ENCODE peak calls at places on chromosomes 7 and 10, in five cellular contexts. D, M, N, H and T are unnamed samples.
A peak's percentile ranks its signal among the peaks of the same experiment; 100 is the strongest.

GRCh38 chr10:119296703-119297102 is 89.3 kb downstream of the GRK5 start:
- DNase-seq in H (no peak), M (no peak), D (no peak), N (no peak), T (no peak)

GRCh38 chr10:108836362-108836761 is 1086.9 kb downstream of the XPNPEP1 start:
- DNase-seq in M (no peak), D (no peak), N (no peak), H (no peak), T (no peak)

GRCh38 chr7:57177856-57178767 is 45.9 kb upstream of the ZNF479 start:
- DNase-seq in M (no peak), H (no peak), N (no peak), D (no peak), T (no peak)

GRCh38 chr10:31723074-31723750 is 205.4 kb downstream of the ARHGAP12 start:
- DNase-seq in M (no peak), N (no peak), D (no peak), H (no peak), T (no peak)

GRCh38 chr10:14448197-14448763 is 117.6 kb upstream of the FRMD4A start:
- DNase-seq in M (no peak), D (no peak), H (no peak), N (no peak), T (no peak)

GRCh38 chr7:98078197-98078870 is 28.3 kb upstream of the LMTK2 start:
- DNase-seq in M (no peak), D (no peak), H (no peak), N (no peak), T (no peak)

GRCh38 chr10:71264345-71265200 is 52.2 kb downstream of the UNC5B start:
- DNase-seq in H (no peak), M (no peak), N (no peak), D (no peak), T (no peak)

GRCh38 chr10:25766687-25767221 is 167.3 kb upstream of the MYO3A start:
- DNase-seq in H (no peak), N (peak; percentile 91), M (no peak), D (no peak), T (peak; percentile 80)

GRCh38 chr10:90885176-90885575 is 13.4 kb downstream of the RPP30 start:
- DNase-seq in M (no peak), D (no peak), H (no peak), N (no peak), T (no peak)

GRCh38 chr10:15200626-15201025 is 32.1 kb upstream of the NMT2 start:
- DNase-seq in H (no peak), M (peak; percentile 75), N (peak; percentile 79), D (peak; percentile 60), T (no peak)

GRCh38 chr7:82359426-82359825 is 84.2 kb downstream of the CACNA2D1 start:
- DNase-seq in M (no peak), N (no peak), H (no peak), D (no peak), T (no peak)

GRCh38 chr7:29239638-29240037 is 45.1 kb downstream of the CHN2 start:
- DNase-seq in H (no peak), D (no peak), N (peak; percentile 45), M (no peak), T (peak; percentile 58)

GRCh38 chr10:130050008-130050407 is 60.6 kb downstream of the C10orf143 start:
- DNase-seq in M (no peak), N (peak; percentile 15), H (no peak), D (no peak), T (no peak)

GRCh38 chr7:105806592-105807266 is 69.7 kb downstream of the ATXN7L1 start:
- DNase-seq in D (peak; percentile 58), N (peak; percentile 18), M (peak; percentile 53), H (no peak), T (no peak)